ENCODE peak calls at places on chromosome 17, in five cellular contexts. N, S, D, Y and G are unnamed samples.

GRCh38 chr17:74599531-74599939 is 7.5 kb upstream of the CD300LD start:
- DNase-seq in S (no peak), N (no peak), D (peak; percentile 41), Y (no peak), G (no peak)

GRCh38 chr17:42803074-42803883 is 4.6 kb downstream of the CNTD1 start:
- DNase-seq in N (peak; percentile 42), S (no peak), Y (no peak), D (no peak), G (no peak)

GRCh38 chr17:74822329-74823175 is 37.1 kb downstream of the GRIN2C start:
- DNase-seq in Y (no peak), S (no peak), D (no peak), N (no peak), G (no peak)

GRCh38 chr17:8968503-8968902 is 3.0 kb upstream of the PIK3R5 start:
- DNase-seq in Y (no peak), D (no peak), S (no peak), N (no peak), G (no peak)

GRCh38 chr17:8126306-8127066 is 2.6 kb upstream of the HES7 start:
- DNase-seq in Y (peak; percentile 55), S (peak; percentile 43), N (peak; percentile 37), D (no peak), G (peak; percentile 47)

GRCh38 chr17:81419333-81419885 is 24.2 kb downstream of the BAHCC1 start:
- DNase-seq in N (peak; percentile 90), D (peak; percentile 81), S (no peak), Y (no peak), G (no peak)

GRCh38 chr17:35791681-35792350 is 3.6 kb downstream of the MMP28 start:
- DNase-seq in S (no peak), N (no peak), Y (no peak), D (no peak), G (no peak)

GRCh38 chr17:37516131-37516561 is 26.5 kb downstream of the DUSP14 start:
- DNase-seq in S (no peak), D (no peak), N (no peak), Y (no peak), G (no peak)

GRCh38 chr17:61599608-61600007 is 8.6 kb upstream of the NACA2 start:
- DNase-seq in D (no peak), Y (no peak), S (no peak), N (no peak), G (no peak)

GRCh38 chr17:17943281-17943984 is 28.8 kb downstream of the TOM1L2 start:
- DNase-seq in Y (no peak), D (no peak), S (no peak), N (no peak), G (no peak)

GRCh38 chr17:42365136-42365535 is 23.1 kb downstream of the STAT3 start:
- DNase-seq in N (no peak), Y (no peak), D (no peak), S (no peak), G (no peak)

GRCh38 chr17:50191070-50192045 is 10.1 kb downstream of the COL1A1 start:
- DNase-seq in D (no peak), N (no peak), S (no peak), Y (no peak), G (no peak)

GRCh38 chr17:32529604-32530003 is 42.8 kb downstream of the CDK5R1 start:
- DNase-seq in Y (no peak), N (no peak), S (no peak), D (no peak), G (no peak)

GRCh38 chr17:82126479-82127314 is 28.7 kb upstream of the FASN start:
- DNase-seq in S (peak; percentile 84), N (no peak), D (peak; percentile 81), Y (peak; percentile 78), G (peak; percentile 68)

GRCh38 chr17:65370669-65371126 is 190.8 kb downstream of the AXIN2 start:
- DNase-seq in D (peak; percentile 73), Y (no peak), N (peak; percentile 83), S (no peak), G (no peak)

GRCh38 chr17:18859256-18859655 is 1.3 kb downstream of the PRPSAP2 start:
- DNase-seq in D (no peak), Y (no peak), N (peak; percentile 28), S (no peak), G (no peak)

GRCh38 chr17:15363702-15364101 is 22.3 kb upstream of the TEKT3 start:
- DNase-seq in Y (no peak), S (no peak), D (no peak), N (no peak), G (no peak)

GRCh38 chr17:17377568-17377967 is 74.4 kb downstream of the NT5M start:
- DNase-seq in N (no peak), S (no peak), Y (no peak), D (no peak), G (no peak)

GRCh38 chr17:34797724-34798123 is 163.5 kb downstream of the CCT6B start:
- DNase-seq in N (peak; percentile 22), S (peak; percentile 21), D (no peak), Y (no peak), G (no peak)

GRCh38 chr17:58412910-58413630 is 4.3 kb downstream of the RNF43 start:
- DNase-seq in S (no peak), N (peak; percentile 67), D (no peak), Y (no peak), G (no peak)

GRCh38 chr17:59668816-59669215 is 38.4 kb downstream of the PTRH2 start:
- DNase-seq in N (peak; percentile 93), Y (no peak), S (no peak), D (no peak), G (no peak)

GRCh38 chr17:29102741-29103181 is 59.8 kb downstream of the PIPOX start:
- DNase-seq in S (no peak), D (no peak), N (no peak), Y (no peak), G (no peak)

GRCh38 chr17:3798273-3799180 is 2.5 kb downstream of the ITGAE start:
- DNase-seq in N (peak; percentile 13), S (no peak), Y (no peak), D (peak; percentile 15), G (no peak)

GRCh38 chr17:38868968-38869646 is 751 bp upstream of the LASP1 start:
- DNase-seq in D (peak; percentile 96), Y (peak; percentile 75), N (peak; percentile 87), S (peak; percentile 88), G (peak; percentile 90)

GRCh38 chr17:75380315-75380714 is 25.2 kb downstream of the GRB2 start:
- DNase-seq in N (no peak), S (no peak), D (no peak), Y (no peak), G (no peak)

GRCh38 chr17:1022278-1023024 is 25.5 kb downstream of the TIMM22 start:
- DNase-seq in N (no peak), Y (no peak), D (no peak), S (no peak), G (no peak)

GRCh38 chr17:81690066-81690465 is 6.3 kb downstream of the HGS start:
- DNase-seq in Y (no peak), D (no peak), S (no peak), N (no peak), G (no peak)

GRCh38 chr17:62619413-62620155 is 7.9 kb upstream of the MRC2 start:
- DNase-seq in Y (no peak), S (no peak), D (no peak), N (no peak), G (no peak)

GRCh38 chr17:28773736-28774135 is 29.9 kb downstream of the TRAF4 start:
- DNase-seq in Y (no peak), D (no peak), S (no peak), N (no peak), G (no peak)

GRCh38 chr17:76248013-76248782 is 7.9 kb upstream of the RNF157 start:
- DNase-seq in S (no peak), D (peak; percentile 44), N (peak; percentile 43), Y (no peak), G (no peak)

GRCh38 chr17:14396542-14396941 is 95.7 kb downstream of the HS3ST3B1 start:
- DNase-seq in N (no peak), D (no peak), S (no peak), Y (no peak), G (no peak)

GRCh38 chr17:63786961-63787711 is 13.2 kb downstream of the DDX42 start:
- DNase-seq in S (no peak), N (peak; percentile 46), Y (no peak), D (no peak), G (no peak)

GRCh38 chr17:73646409-73647305 is 2.4 kb upstream of the SDK2 start:
- DNase-seq in N (no peak), S (no peak), D (no peak), Y (no peak), G (no peak)

GRCh38 chr17:51442112-51442865 is 181.9 kb downstream of the UTP18 start:
- DNase-seq in N (no peak), D (no peak), S (no peak), Y (no peak), G (no peak)

GRCh38 chr17:51435641-51436091 is 175.3 kb downstream of the UTP18 start:
- DNase-seq in Y (peak; percentile 21), D (peak; percentile 48), S (peak; percentile 27), N (peak; percentile 70), G (peak; percentile 66)

GRCh38 chr17:51441431-51441830 is 181.1 kb downstream of the UTP18 start:
- DNase-seq in Y (no peak), N (no peak), D (no peak), S (no peak), G (no peak)

GRCh38 chr17:51435171-51435552 is 174.8 kb downstream of the UTP18 start:
- DNase-seq in S (no peak), N (no peak), Y (no peak), D (no peak), G (no peak)

GRCh38 chr17:51439395-51440229 is 179.3 kb downstream of the UTP18 start:
- DNase-seq in N (peak; percentile 35), Y (no peak), D (no peak), S (no peak), G (no peak)
- H3K9me3 ChIP-seq in N (no peaks in the 10 kb centered on the region), Y (no peaks in the 10 kb centered on the region), D (no peaks in the 10 kb centered on the region), S (no peaks in the 10 kb centered on the region), G (no peaks in the 10 kb centered on the region)

GRCh38 chr17:40602445-40603443 is 37.5 kb upstream of the CCR7 start:
- DNase-seq in D (no peak), S (peak; percentile 73), N (no peak), Y (no peak), G (peak; percentile 36)
- H3K9me3 ChIP-seq in D (no peaks in the 10 kb centered on the region), S (no peaks in the 10 kb centered on the region), N (no peaks in the 10 kb centered on the region), Y (no peaks in the 10 kb centered on the region), G (no peaks in the 10 kb centered on the region)

GRCh38 chr17:71098071-71098470 is 928.7 kb downstream of the KCNJ2 start:
- DNase-seq in N (no peak), D (no peak), Y (no peak), S (no peak), G (no peak)
- H3K9me3 ChIP-seq in N (no peaks in the 10 kb centered on the region), D (no peaks in the 10 kb centered on the region), Y (no peaks in the 10 kb centered on the region), S (no peaks in the 10 kb centered on the region), G (no peaks in the 10 kb centered on the region)

GRCh38 chr17:78179372-78179771 is 7.5 kb downstream of the TK1 start:
- DNase-seq in N (peak; percentile 53), S (no peak), D (peak; percentile 66), Y (no peak), G (no peak)
- H3K9me3 ChIP-seq in N (no peaks in the 10 kb centered on the region), S (no peaks in the 10 kb centered on the region), D (no peaks in the 10 kb centered on the region), Y (no peaks in the 10 kb centered on the region), G (no peaks in the 10 kb centered on the region)

GRCh38 chr17:22443061-22443460 is 750.7 kb downstream of the KCNJ18 start:
- DNase-seq in S (no peak), Y (no peak), N (no peak), D (no peak), G (no peak)
- H3K9me3 ChIP-seq in S (no peaks in the 10 kb centered on the region), Y (no peaks in the 10 kb centered on the region), N (peaks cover 4% of the 10 kb centered on the region), D (no peaks in the 10 kb centered on the region), G (no peaks in the 10 kb centered on the region)

GRCh38 chr17:21564262-21564661 is 128.1 kb upstream of the KCNJ18 start:
- DNase-seq in D (no peak), S (no peak), N (no peak), Y (no peak), G (no peak)
- H3K9me3 ChIP-seq in D (no peaks in the 10 kb centered on the region), S (no peaks in the 10 kb centered on the region), N (no peaks in the 10 kb centered on the region), Y (no peaks in the 10 kb centered on the region), G (no peaks in the 10 kb centered on the region)